ENCODE peak calls at places on chromosomes 4 and X, in nine cellular contexts. F, E, L, Q, Z, T, O, R and A are unnamed samples.

GRCh38 chrX:135572436-135572835 is 52.0 kb downstream of the INTS6L start:
- DNase-seq in Q (no peak), T (no peak), O (no peak), R (peak; percentile 7), L (no peak), Z (no peak), F (no peak), E (no peak), A (no peak)

GRCh38 chr4:119728692-119729593 is 100.3 kb upstream of the PDE5A start:
- DNase-seq in R (no peak), E (no peak), T (no peak), Z (no peak), L (no peak), Q (no peak), O (no peak), F (no peak), A (no peak)

GRCh38 chr4:142126890-142127497 is 490.6 kb downstream of the IL15 start:
- DNase-seq in T (peak; percentile 89), L (peak; percentile 52), O (peak; percentile 76), Q (peak; percentile 57), F (peak; percentile 10), Z (peak; percentile 26), R (peak; percentile 89), E (peak; percentile 3), A (peak; percentile 63)

GRCh38 chr4:123325241-123325681 is 71.3 kb upstream of the SPRY1 start:
- DNase-seq in T (no peak), O (no peak), L (no peak), Z (no peak), Q (no peak), F (no peak), R (no peak), E (no peak), A (no peak)

GRCh38 chrX:119762718-119763117 is 4.3 kb downstream of the SOWAHD start:
- DNase-seq in L (no peak), O (no peak), F (no peak), E (no peak), R (peak; percentile 36), Q (no peak), T (no peak), Z (no peak), A (no peak)

GRCh38 chr4:118776166-118776954 is 59.6 kb downstream of the SEC24D start:
- DNase-seq in Q (no peak), T (peak; percentile 50), R (peak; percentile 83), F (no peak), E (no peak), O (no peak), Z (no peak), L (no peak), A (no peak)

GRCh38 chr4:8182858-8183725 is 16.0 kb upstream of the SH3TC1 start:
- DNase-seq in F (no peak), O (no peak), T (peak; percentile 76), R (peak; percentile 89), L (peak; percentile 83), E (no peak), Q (no peak), Z (no peak), A (no peak)

GRCh38 chrX:114997779-114998178 is 19.6 kb downstream of the IL13RA2 start:
- DNase-seq in F (no peak), L (no peak), R (no peak), Z (no peak), O (no peak), Q (no peak), E (no peak), T (no peak), A (no peak)

GRCh38 chrX:110180176-110180927 is 137.5 kb downstream of the AMMECR1 start:
- DNase-seq in O (no peak), E (peak; percentile 50), T (peak; percentile 67), L (no peak), Z (no peak), Q (no peak), F (no peak), R (peak; percentile 73), A (no peak)

GRCh38 chrX:1385251-1385794 is 6.6 kb downstream of the SLC25A6 start:
- DNase-seq in E (no peak), F (no peak), Q (no peak), O (no peak), R (no peak), L (no peak), T (no peak), Z (no peak), A (no peak)

GRCh38 chrX:16882188-16882587 is 12.0 kb upstream of the RBBP7 start:
- DNase-seq in E (peak; percentile 12), O (no peak), Q (no peak), Z (no peak), T (peak; percentile 17), F (no peak), L (no peak), R (peak; percentile 38), A (no peak)

GRCh38 chr4:165328101-165328425 is 594 bp downstream of the MSMO1 start:
- DNase-seq in E (no peak), Z (no peak), Q (no peak), R (no peak), O (no peak), F (no peak), L (no peak), T (no peak), A (no peak)

GRCh38 chr4:160403066-160403465 is 1300.2 kb downstream of the RAPGEF2 start:
- DNase-seq in F (peak; percentile 72), Z (no peak), O (no peak), Q (no peak), R (no peak), T (no peak), L (no peak), E (peak; percentile 3), A (no peak)

GRCh38 chr4:154686838-154687237 is 57.0 kb upstream of the LRAT start:
- DNase-seq in L (no peak), O (no peak), R (no peak), T (no peak), E (no peak), Z (no peak), Q (no peak), F (no peak), A (no peak)

GRCh38 chr4:73740353-73740778 is at the start of gene CXCL8:
- DNase-seq in F (no peak), Q (no peak), R (peak; percentile 88), T (peak; percentile 94), E (no peak), Z (no peak), L (peak; percentile 72), O (peak; percentile 15), A (no peak)

GRCh38 chr4:15182600-15183222 is 180.4 kb downstream of the CPEB2 start:
- DNase-seq in Z (no peak), T (peak; percentile 4), F (no peak), E (no peak), L (no peak), O (no peak), R (peak; percentile 65), Q (peak; percentile 9), A (no peak)

GRCh38 chr4:38994135-38994534 is 38.1 kb downstream of the TMEM156 start:
- DNase-seq in Q (no peak), Z (no peak), L (no peak), T (no peak), F (no peak), O (no peak), R (no peak), E (no peak), A (no peak)

GRCh38 chrX:103883533-103883932 is 51.5 kb upstream of the RAB9B start:
- DNase-seq in R (peak; percentile 62), L (no peak), O (no peak), T (no peak), F (no peak), Z (no peak), E (no peak), Q (no peak), A (no peak)

GRCh38 chr4:114358901-114359300 is 239.7 kb upstream of the UGT8 start:
- DNase-seq in F (no peak), E (no peak), R (no peak), Z (no peak), L (no peak), O (no peak), T (no peak), Q (no peak), A (no peak)

GRCh38 chr4:113446019-113446418 is 315.5 kb downstream of the CAMK2D start:
- DNase-seq in Q (no peak), T (peak; percentile 77), R (peak; percentile 78), E (no peak), F (no peak), L (no peak), O (no peak), Z (no peak), A (no peak)

GRCh38 chr4:137890802-137891201 is 351.3 kb downstream of the SLC7A11 start:
- DNase-seq in F (no peak), Q (no peak), T (no peak), E (no peak), L (no peak), R (no peak), O (no peak), Z (no peak), A (no peak)

GRCh38 chr4:127778102-127778501 is 4.0 kb upstream of the HSPA4L start:
- DNase-seq in O (no peak), R (no peak), L (no peak), E (no peak), F (no peak), Q (no peak), T (no peak), Z (no peak), A (no peak)

GRCh38 chr4:26201119-26201518 is 119.7 kb upstream of the RBPJ start:
- DNase-seq in T (no peak), Q (no peak), F (no peak), E (no peak), R (no peak), L (no peak), O (no peak), Z (no peak), A (no peak)

GRCh38 chr4:182213024-182213423 is 30.2 kb upstream of the TENM3 start:
- DNase-seq in L (no peak), T (no peak), R (peak; percentile 31), F (no peak), E (no peak), Q (no peak), O (no peak), Z (no peak), A (no peak)

GRCh38 chrX:16796298-16796697 is 10.0 kb downstream of the TXLNG start:
- DNase-seq in E (no peak), R (no peak), T (no peak), O (no peak), Z (no peak), Q (no peak), F (no peak), L (no peak), A (no peak)

GRCh38 chr4:76694056-76694455 is 203.9 kb downstream of the SOWAHB start:
- DNase-seq in L (no peak), F (no peak), Z (no peak), O (no peak), E (no peak), Q (no peak), R (no peak), T (no peak), A (no peak)

GRCh38 chrX:28586291-28586690 is 955 bp upstream of the IL1RAPL1 start:
- DNase-seq in L (no peak), E (peak; percentile 33), O (peak; percentile 22), Z (no peak), R (peak; percentile 67), T (peak; percentile 31), Q (no peak), F (peak; percentile 13), A (no peak)